ENCODE peak calls at places on chromosomes 4 and X, in six cellular contexts. I is dorsolateral prefrontal cortex, G is brain microvascular endothelial cell, M is glutamatergic neuron, K is fibroblast of lung, C is tibial nerve. F is an unnamed sample.

GRCh38 chr4:81052119-81053068 is 21.9 kb downstream of the BMP3 start:
- DNase-seq in K (peak), C (peak), M (peak), G (peak), I (peak), F (no peak)

GRCh38 chr4:78599931-78600375 is 48.4 kb downstream of the ANXA3 start:
- DNase-seq in M (no peak), I (no peak), K (no peak), C (no peak), G (no peak), F (no peak)

GRCh38 chr4:158490629-158491028 is 31.1 kb upstream of the RXFP1 start:
- DNase-seq in G (no peak), C (no peak), K (no peak), I (no peak), M (no peak), F (no peak)

GRCh38 chrX:20527458-20528099 is 260.9 kb upstream of the RPS6KA3 start:
- DNase-seq in C (no peak), K (no peak), G (no peak), I (peak), M (no peak), F (no peak)

GRCh38 chrX:48938721-48939416 is 18.5 kb downstream of the OTUD5 start:
- DNase-seq in G (no peak), K (no peak), I (no peak), M (no peak), C (no peak), F (no peak)

GRCh38 chrX:69024931-69025330 is 140.3 kb downstream of the PJA1 start:
- DNase-seq in I (no peak), G (peak), C (peak), M (no peak), K (peak), F (peak)

GRCh38 chr4:77994194-77994721 is 62.9 kb upstream of the FRAS1 start:
- DNase-seq in K (peak), M (no peak), C (no peak), G (peak), I (peak), F (peak)

GRCh38 chr4:140666889-140667614 is 89.1 kb downstream of the TBC1D9 start:
- DNase-seq in I (no peak), G (no peak), C (no peak), M (no peak), K (no peak), F (peak)

GRCh38 chrX:19629541-19629940 is 114.2 kb upstream of the MAP3K15 start:
- DNase-seq in I (no peak), M (no peak), G (no peak), C (no peak), K (no peak), F (no peak)

GRCh38 chrX:69253821-69254220 is 88.6 kb upstream of the PJA1 start:
- DNase-seq in I (no peak), M (no peak), C (no peak), K (no peak), G (no peak), F (no peak)

GRCh38 chr4:190019023-190019858 is 7.8 kb downstream of the FRG2 start:
- DNase-seq in C (no peak), G (no peak), K (no peak), M (peak), I (no peak), F (no peak)

GRCh38 chr4:130233377-130234047 is 1137.6 kb downstream of the C4orf33 start:
- DNase-seq in M (no peak), C (no peak), I (no peak), G (no peak), K (no peak), F (no peak)

GRCh38 chrX:23788946-23789345 is 6.0 kb downstream of the SAT1 start:
- DNase-seq in G (no peak), C (no peak), I (no peak), M (no peak), K (no peak), F (no peak)

GRCh38 chrX:43706786-43707185 is 50.7 kb downstream of the MAOA start:
- DNase-seq in C (no peak), I (no peak), K (no peak), G (no peak), M (no peak), F (no peak)

GRCh38 chr4:54225671-54226398 is 3.3 kb upstream of the PDGFRA start:
- DNase-seq in K (no peak), C (no peak), I (no peak), G (no peak), M (peak), F (no peak)

GRCh38 chr4:78749258-78749971 is 26.7 kb upstream of the BMP2K start:
- DNase-seq in C (no peak), G (no peak), K (peak), M (no peak), I (no peak), F (no peak)

GRCh38 chr4:26235500-26235899 is 85.3 kb upstream of the RBPJ start:
- DNase-seq in C (peak), I (peak), K (peak), G (no peak), M (no peak), F (peak)
- TF ChIP-seq CTCF in C (no peak), I (no peak), K (peak), G (peak), M (no peak), F (peak)

GRCh38 chr4:164768516-164768915 is 14.6 kb downstream of the SMIM31 start:
- DNase-seq in K (no peak), M (no peak), C (no peak), G (no peak), I (no peak), F (no peak)
- TF ChIP-seq CTCF in K (peak), M (peak), C (no peak), G (peak), I (peak), F (peak)

GRCh38 chr4:1973661-1974060 is 35.1 kb downstream of the NELFA start:
- DNase-seq in K (no peak), G (no peak), M (no peak), I (no peak), C (no peak), F (no peak)
- TF ChIP-seq CTCF in K (no peak), G (no peak), M (no peak), I (no peak), C (no peak), F (no peak)

DNA sequence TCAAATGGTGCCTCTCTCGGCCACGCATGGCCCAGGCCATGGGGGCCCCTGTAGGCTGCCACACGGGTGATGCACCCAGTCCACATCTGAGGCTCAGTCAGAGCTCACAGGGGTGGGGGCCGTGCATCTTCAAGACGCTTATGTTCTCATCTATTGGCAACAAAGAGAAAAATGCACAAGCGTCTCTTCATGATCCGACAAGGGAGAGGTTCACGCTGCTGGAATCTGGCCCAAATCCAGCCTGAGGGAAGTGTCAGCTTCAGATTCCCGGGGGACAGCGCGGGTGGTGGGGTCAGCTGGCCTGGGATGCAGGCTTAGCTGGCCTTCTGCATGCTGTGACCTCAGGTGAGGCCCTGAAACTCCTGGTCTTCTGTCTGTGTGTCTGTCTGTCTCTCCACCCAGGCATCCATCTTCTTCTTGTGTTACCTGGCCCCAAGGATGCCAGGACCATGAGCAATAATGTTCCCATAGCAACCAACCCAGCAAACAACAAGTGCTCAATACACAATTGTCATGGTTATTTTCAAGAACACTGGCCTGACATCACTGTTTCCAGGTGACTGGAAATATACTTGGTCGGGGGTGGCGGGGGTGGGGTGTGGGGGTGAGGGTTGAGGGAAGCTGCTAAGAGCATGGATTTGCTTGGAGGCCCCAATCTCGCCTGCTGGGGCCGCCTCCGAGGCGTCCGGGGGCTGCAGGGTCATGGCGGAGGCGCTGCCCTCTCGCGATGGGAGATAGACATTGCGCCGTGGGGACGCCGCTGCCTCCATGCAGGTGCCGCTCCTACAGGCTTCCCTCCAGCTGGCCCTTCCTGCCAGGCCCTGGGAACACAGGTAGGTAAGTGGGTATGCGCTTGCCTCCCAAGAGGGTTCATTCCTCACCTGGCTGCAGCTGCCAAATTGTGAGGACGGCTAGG is 48.3 kb downstream of the ABLIM2 start:
- DNase-seq in M (peak), C (no peak), K (peak), G (no peak), I (no peak), F (no peak)
- TF ChIP-seq CTCF in M (peak), C (no peak), K (no peak), G (peak), I (no peak), F (no peak)

GRCh38 chr4:2672082-2672481 is 84.1 kb downstream of the TNIP2 start:
- DNase-seq in I (no peak), M (no peak), C (no peak), G (no peak), K (no peak), F (no peak)

GRCh38 chr4:2671267-2671895 is 84.8 kb downstream of the TNIP2 start:
- DNase-seq in I (no peak), K (no peak), M (no peak), C (no peak), G (no peak), F (no peak)

GRCh38 chr4:2672700-2673099 is 83.4 kb downstream of the TNIP2 start:
- DNase-seq in C (no peak), K (no peak), G (no peak), I (no peak), M (no peak), F (no peak)

GRCh38 chr4:2667428-2667827 is 88.7 kb downstream of the TNIP2 start:
- DNase-seq in I (no peak), G (no peak), C (no peak), K (no peak), M (no peak), F (no peak)

GRCh38 chr4:2673157-2673556 is 83.0 kb downstream of the TNIP2 start:
- DNase-seq in G (no peak), K (no peak), M (no peak), C (no peak), I (no peak), F (no peak)
- TF ChIP-seq CTCF in G (peak), K (peak), M (no peak), C (no peak), I (no peak), F (peak)

DNA sequence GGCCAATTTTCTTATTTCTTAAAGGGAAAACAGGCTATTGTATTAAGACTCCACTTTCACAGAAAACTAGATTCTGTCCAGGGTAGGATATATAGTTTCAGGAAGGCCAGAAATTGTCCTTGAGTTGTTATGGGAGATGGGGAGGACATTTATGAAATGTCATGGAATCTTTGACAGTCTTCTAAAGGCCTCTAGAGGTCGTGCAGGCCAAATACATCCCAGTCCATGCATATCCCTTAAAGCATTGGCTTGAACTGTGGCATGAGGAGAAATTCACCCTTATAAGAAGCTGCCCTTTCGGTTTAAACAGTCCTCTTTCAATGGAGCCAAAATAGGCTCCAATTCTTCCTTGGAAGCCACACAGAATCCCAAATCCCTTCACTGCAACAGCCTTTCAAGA is 183.6 kb upstream of the NOCT start:
- DNase-seq in C (no peak), K (no peak), I (no peak), G (no peak), M (no peak), F (no peak)
- TF ChIP-seq CTCF in C (no peak), K (no peak), I (no peak), G (peak), M (no peak), F (no peak)